ENCODE peak calls at places on chromosomes 4 and X, in eight cellular contexts. G, Z, X, P, M, C, I and D are unnamed samples.

GRCh38 chrX:17160971-17161370 is 214.0 kb upstream of the NHS start:
- DNase-seq in G (peak; percentile 38), Z (no peak), X (no peak), P (no peak), M (no peak), C (no peak), I (no peak), D (no peak)

GRCh38 chr4:156298230-156298629 is 344.6 kb upstream of the CTSO start:
- DNase-seq in G (no peak), Z (no peak), X (no peak), P (no peak), M (no peak), C (peak; percentile 87), I (no peak), D (no peak)

GRCh38 chrX:143081231-143081630 is 55.5 kb downstream of the SPANXN4 start:
- DNase-seq in G (no peak), Z (no peak), X (no peak), P (peak; percentile 9), M (no peak), C (no peak), I (no peak), D (no peak)

GRCh38 chr4:123110147-123110546 is 187.8 kb upstream of the NUDT6 start:
- DNase-seq in G (no peak), Z (no peak), X (no peak), P (no peak), M (no peak), C (no peak), I (no peak), D (no peak)

GRCh38 chr4:141174457-141174856 is 41.2 kb upstream of the RNF150 start:
- DNase-seq in G (no peak), Z (no peak), X (no peak), P (no peak), M (no peak), C (no peak), I (no peak), D (no peak)

GRCh38 chr4:147498031-147498700 is 17.3 kb downstream of the EDNRA start:
- DNase-seq in G (peak; percentile 60), Z (no peak), X (no peak), P (no peak), M (no peak), C (no peak), I (no peak), D (no peak)

GRCh38 chrX:119541188-119541587 is 24.0 kb downstream of the STEEP1 start:
- DNase-seq in G (peak; percentile 71), Z (no peak), X (no peak), P (no peak), M (no peak), C (no peak), I (no peak), D (no peak)

GRCh38 chr4:168832746-168833575 is 177.1 kb downstream of the CBR4 start:
- DNase-seq in G (no peak), Z (no peak), X (no peak), P (no peak), M (peak; percentile 42), C (peak; percentile 81), I (peak; percentile 83), D (no peak)

GRCh38 chr4:143335979-143336827 is 473 bp upstream of the GAB1 start:
- DNase-seq in G (peak; percentile 74), Z (peak; percentile 90), X (no peak), P (peak; percentile 69), M (peak; percentile 81), C (peak; percentile 96), I (peak; percentile 92), D (peak; percentile 17)

GRCh38 chr4:47784222-47784621 is 53.6 kb downstream of the CORIN start:
- DNase-seq in G (no peak), Z (no peak), X (no peak), P (no peak), M (no peak), C (no peak), I (no peak), D (no peak)

GRCh38 chrX:40845331-40845911 is 110.1 kb upstream of the MED14 start:
- DNase-seq in G (peak; percentile 14), Z (peak; percentile 34), X (no peak), P (no peak), M (no peak), C (no peak), I (no peak), D (no peak)

GRCh38 chrX:7574325-7574724 is 268.6 kb upstream of the VCX start:
- DNase-seq in G (peak; percentile 38), Z (no peak), X (no peak), P (no peak), M (no peak), C (no peak), I (no peak), D (no peak)

GRCh38 chr4:76105652-76106051 is 31.1 kb downstream of the ART3 start:
- DNase-seq in G (no peak), Z (no peak), X (no peak), P (no peak), M (no peak), C (no peak), I (no peak), D (no peak)

GRCh38 chr4:169795585-169795984 is 37.8 kb upstream of the HPF1 start:
- DNase-seq in G (peak; percentile 50), Z (no peak), X (no peak), P (no peak), M (no peak), C (no peak), I (no peak), D (no peak)

GRCh38 chr4:154559931-154560801 is 2.6 kb upstream of the FGB start:
- DNase-seq in G (no peak), Z (no peak), X (no peak), P (no peak), M (no peak), C (no peak), I (no peak), D (no peak)

GRCh38 chr4:133146574-133147198 is 2.4 kb upstream of the PCDH10 start:
- DNase-seq in G (peak; percentile 59), Z (no peak), X (no peak), P (no peak), M (no peak), C (peak; percentile 62), I (peak; percentile 66), D (no peak)

GRCh38 chrX:2829066-2829430 is 318 bp downstream of the GYG2 start:
- DNase-seq in G (no peak), Z (no peak), X (no peak), P (no peak), M (no peak), C (no peak), I (no peak), D (no peak)

GRCh38 chr4:173333658-173334084 is 487 bp downstream of the HMGB2 start:
- DNase-seq in G (peak; percentile 13), Z (no peak), X (peak; percentile 38), P (peak; percentile 67), M (peak; percentile 22), C (peak; percentile 83), I (peak; percentile 84), D (peak; percentile 36)

GRCh38 chr4:152779513-152780266 is at the start of the genes ARFIP1 and TIGD4:
- DNase-seq in G (peak; percentile 94), Z (peak; percentile 97), X (peak; percentile 89), P (peak; percentile 97), M (peak; percentile 93), C (peak; percentile 99), I (peak; percentile 98), D (peak; percentile 82)

DNA sequence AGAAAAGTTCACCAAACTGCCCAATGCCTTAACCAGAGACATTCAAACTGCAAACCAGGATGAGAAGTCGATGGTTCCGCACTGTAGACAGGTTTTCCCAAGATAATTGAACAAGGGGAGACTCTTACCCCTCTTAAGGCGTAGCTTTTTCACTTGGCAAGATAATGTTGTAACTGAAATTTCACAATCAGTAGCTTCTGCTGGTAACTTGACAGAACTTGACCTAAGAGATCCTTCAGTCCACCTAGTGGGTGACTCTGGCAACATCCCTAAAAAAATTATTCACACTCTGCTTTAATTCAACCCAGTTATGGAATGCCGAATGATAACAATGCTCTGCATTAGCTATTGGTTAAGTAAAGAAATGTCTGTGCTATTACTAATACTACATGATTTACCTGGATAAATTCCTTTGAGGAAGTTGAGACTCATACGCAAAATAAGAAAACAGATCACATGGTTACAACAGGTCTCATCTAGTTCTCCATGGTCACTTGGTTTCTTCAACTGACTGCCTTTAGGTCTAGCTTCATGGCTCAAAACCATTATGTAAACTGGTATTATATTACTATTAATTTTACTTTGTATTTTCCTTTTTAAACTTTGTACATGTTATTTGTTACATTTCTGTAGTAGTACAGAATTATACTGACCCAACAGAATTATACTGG is 9.1 kb downstream of the ELF2 start:
- DNase-seq in G (peak; percentile 65), Z (no peak), X (no peak), P (no peak), M (peak; percentile 31), C (no peak), I (no peak), D (no peak)
- H3K36me3 ChIP-seq in G (no peaks in the 10 kb centered on the region), Z (no peaks in the 10 kb centered on the region), X (no peaks in the 10 kb centered on the region), P (no peaks in the 10 kb centered on the region), M (no peaks in the 10 kb centered on the region), C (no peaks in the 10 kb centered on the region), I (no peaks in the 10 kb centered on the region), D (no peaks in the 10 kb centered on the region)

DNA sequence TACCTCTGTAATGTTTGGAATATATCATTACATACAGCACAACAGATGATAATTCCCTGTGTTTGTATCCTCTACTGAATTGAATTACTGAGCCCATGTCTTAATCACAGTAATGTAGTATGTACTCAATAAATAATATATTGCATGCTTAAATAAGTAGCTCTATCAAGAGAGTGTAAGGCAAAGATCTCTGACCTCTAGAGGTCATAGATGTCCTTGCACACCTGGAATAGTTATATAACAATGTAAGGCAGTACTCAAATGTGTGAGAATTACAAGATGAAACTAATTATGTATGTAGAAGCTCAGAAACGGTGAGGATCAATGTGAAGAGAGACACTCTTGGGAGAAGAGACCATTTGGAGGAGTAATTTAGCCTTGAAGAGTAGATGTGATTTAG is 14.3 kb upstream of the GCNA start:
- DNase-seq in G (no peak), Z (no peak), X (no peak), P (no peak), M (no peak), C (no peak), I (no peak), D (no peak)
- H3K36me3 ChIP-seq in G (peaks cover 78% of the 10 kb centered on the region), Z (peaks cover 89% of the 10 kb centered on the region), X (peaks cover 74% of the 10 kb centered on the region), P (peaks cover 4% of the 10 kb centered on the region), M (no peaks in the 10 kb centered on the region), C (peaks cover 100% of the 10 kb centered on the region), I (peaks cover 83% of the 10 kb centered on the region), D (peaks cover 6% of the 10 kb centered on the region)

GRCh38 chr4:83071116-83071515 is 36.1 kb downstream of the COPS4 start:
- DNase-seq in G (peak; percentile 30), Z (no peak), X (no peak), P (no peak), M (no peak), C (no peak), I (no peak), D (no peak)
- H3K36me3 ChIP-seq in G (peaks cover 13% of the 10 kb centered on the region), Z (peaks cover 16% of the 10 kb centered on the region), X (peaks cover 25% of the 10 kb centered on the region), P (peaks cover 4% of the 10 kb centered on the region), M (no peaks in the 10 kb centered on the region), C (peaks cover 70% of the 10 kb centered on the region), I (peaks cover 67% of the 10 kb centered on the region), D (peaks cover 3% of the 10 kb centered on the region)

DNA sequence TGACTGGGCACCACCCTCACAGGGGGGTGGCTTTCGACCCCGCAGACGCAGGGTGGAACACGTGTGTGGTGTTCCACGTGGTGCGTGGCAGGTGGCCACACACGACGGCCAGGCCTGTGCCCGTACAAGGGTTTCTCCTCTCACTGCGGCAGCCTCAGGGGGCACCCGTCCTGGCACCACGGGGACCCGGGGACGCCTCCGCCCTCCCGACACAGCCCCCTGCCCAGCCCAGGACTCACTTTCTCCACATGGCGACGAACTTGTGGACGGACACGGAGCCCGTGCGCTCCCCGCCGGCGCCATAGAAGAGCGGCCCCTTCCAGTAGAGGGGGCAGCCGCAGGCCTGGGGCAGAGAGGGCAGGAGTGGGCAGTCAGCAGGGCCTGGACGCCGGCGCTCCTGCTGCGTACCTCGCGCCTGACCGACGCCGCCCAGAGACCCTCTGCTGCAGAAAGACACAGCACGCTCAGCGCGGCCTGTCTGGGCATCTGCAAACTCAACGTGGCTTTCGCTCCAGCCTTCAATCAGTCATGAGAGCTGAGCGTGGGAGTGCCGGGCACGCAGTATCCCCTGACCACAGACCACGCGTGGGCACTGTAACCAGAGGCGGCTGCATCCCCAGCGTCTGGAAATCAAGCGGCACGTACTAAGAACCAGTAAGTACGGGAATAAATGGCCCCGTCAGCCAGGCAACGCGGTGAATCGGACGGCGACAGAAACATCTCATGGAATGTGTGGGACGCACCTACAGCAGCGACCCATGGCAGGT is 28.9 kb upstream of the GTPBP6 start:
- DNase-seq in G (no peak), Z (no peak), X (no peak), P (no peak), M (no peak), C (peak; percentile 55), I (peak; percentile 76), D (no peak)
- H3K36me3 ChIP-seq in G (no peaks in the 10 kb centered on the region), Z (peaks cover 10% of the 10 kb centered on the region), X (no peaks in the 10 kb centered on the region), P (no peaks in the 10 kb centered on the region), M (no peaks in the 10 kb centered on the region), C (peaks cover 11% of the 10 kb centered on the region), I (peaks cover 43% of the 10 kb centered on the region), D (no peaks in the 10 kb centered on the region)